ENCODE peak calls at places on chromosomes 6 and 20, in seven cellular contexts. Z, H, M, N, Q, U and E are unnamed samples. For H3K27me3, H3K36me3 and H3K4me1, the result is how much of the 10 kb centered on the place peaks cover.

GRCh38 chr20:34110025-34111013 is 1.7 kb downstream of the EIF2S2 start:
- DNase-seq in Z (no peak), H (no peak), M (no peak), N (peak), Q (no peak), U (no peak), E (no peak)

GRCh38 chr6:38584731-38585130 is 55.0 kb downstream of the BTBD9 start:
- DNase-seq in Z (no peak), H (no peak), M (no peak), N (no peak), Q (peak), U (no peak), E (no peak)

GRCh38 chr6:89611666-89612065 is 26.9 kb downstream of the LYRM2 start:
- DNase-seq in Z (no peak), H (no peak), M (no peak), N (peak), Q (peak), U (no peak), E (no peak)

GRCh38 chr20:17558154-17558940 is 11.5 kb upstream of the DSTN start:
- DNase-seq in Z (peak), H (peak), M (peak), N (peak), Q (peak), U (peak), E (no peak)

GRCh38 chr20:17859616-17860232 is 108.9 kb downstream of the SNX5 start:
- DNase-seq in Z (no peak), H (peak), M (no peak), N (no peak), Q (no peak), U (no peak), E (no peak)

GRCh38 chr6:4607026-4607704 is 169.0 kb upstream of the CDYL start:
- DNase-seq in Z (peak), H (no peak), M (peak), N (peak), Q (peak), U (no peak), E (no peak)

GRCh38 chr6:140487586-140487985 is 1113.1 kb upstream of the CITED2 start:
- DNase-seq in Z (no peak), H (no peak), M (no peak), N (no peak), Q (no peak), U (no peak), E (no peak)

GRCh38 chr6:56772737-56773184 is 130.1 kb upstream of the DST start:
- DNase-seq in Z (no peak), H (peak), M (no peak), N (peak), Q (peak), U (no peak), E (no peak)

GRCh38 chr6:71383891-71384489 is 95.4 kb downstream of the OGFRL1 start:
- DNase-seq in Z (peak), H (peak), M (no peak), N (peak), Q (no peak), U (no peak), E (no peak)

GRCh38 chr6:84581494-84582259 is 182.7 kb downstream of the TBX18 start:
- DNase-seq in Z (no peak), H (no peak), M (no peak), N (peak), Q (peak), U (no peak), E (no peak)

GRCh38 chr20:33124261-33124660 is 43.7 kb upstream of the BPIFA2 start:
- DNase-seq in Z (no peak), H (no peak), M (no peak), N (no peak), Q (no peak), U (no peak), E (no peak)

GRCh38 chr6:80939480-80939879 is 813.0 kb downstream of the TENT5A start:
- DNase-seq in Z (no peak), H (no peak), M (no peak), N (no peak), Q (no peak), U (no peak), E (no peak)

GRCh38 chr20:53738945-53739798 is 145.5 kb upstream of the ZNF217 start:
- DNase-seq in Z (no peak), H (no peak), M (no peak), N (no peak), Q (peak), U (no peak), E (no peak)

GRCh38 chr6:351867-352289 is 39.7 kb upstream of the IRF4 start:
- DNase-seq in Z (no peak), H (peak), M (no peak), N (no peak), Q (no peak), U (no peak), E (no peak)

GRCh38 chr20:9147553-9148024 is 78.7 kb downstream of the PLCB4 start:
- DNase-seq in Z (no peak), H (no peak), M (no peak), N (peak), Q (peak), U (no peak), E (no peak)

GRCh38 chr20:59676126-59676876 is 72.0 kb downstream of the PHACTR3 start:
- DNase-seq in Z (no peak), H (no peak), M (no peak), N (no peak), Q (no peak), U (no peak), E (no peak)

GRCh38 chr6:18281564-18281963 is 17.2 kb upstream of the DEK start:
- DNase-seq in Z (no peak), H (no peak), M (no peak), N (no peak), Q (no peak), U (no peak), E (no peak)
- H3K27me3 ChIP-seq in Z (under half), H (under half), M (under half), N (under half), Q (under half), U (under half), E (under half)

DNA sequence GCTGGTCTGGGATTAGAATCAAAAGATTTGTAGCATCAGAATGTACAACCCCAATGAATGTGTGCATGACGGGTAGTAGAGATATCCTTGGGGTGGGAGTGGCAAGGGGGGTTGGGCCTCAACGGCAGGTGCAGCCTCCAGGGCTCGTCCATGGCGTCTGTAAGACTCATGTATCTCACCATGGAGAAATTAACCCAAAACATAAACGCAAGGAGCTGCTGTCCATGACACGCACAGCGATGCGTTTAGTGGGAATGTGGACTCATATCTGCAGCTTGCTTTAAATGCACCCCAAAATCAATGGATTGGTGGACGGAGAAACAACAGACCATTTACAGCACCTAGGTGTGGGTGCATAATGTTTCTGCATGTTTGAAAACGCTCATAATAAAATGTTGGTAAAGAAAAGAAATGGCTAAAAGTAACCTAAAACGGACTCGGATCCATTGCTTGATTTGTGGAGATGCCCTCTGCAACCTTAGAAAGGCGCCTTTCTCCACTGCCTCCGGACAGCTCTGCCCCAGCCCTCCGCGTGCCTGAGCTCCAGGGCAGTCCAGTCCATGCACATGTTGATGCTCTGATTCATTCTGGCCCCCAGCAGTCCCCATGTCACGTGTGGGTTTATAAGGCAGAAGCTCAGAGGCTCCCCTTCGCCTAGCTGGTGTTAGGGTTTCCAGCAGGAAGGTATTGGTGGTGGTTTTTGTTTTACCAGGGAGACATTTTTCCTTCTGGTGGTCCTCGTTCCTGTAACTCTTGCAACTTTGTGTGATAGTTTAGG is 24.5 kb downstream of the PYGB start:
- DNase-seq in Z (no peak), H (no peak), M (no peak), N (no peak), Q (no peak), U (peak), E (no peak)
- H3K36me3 ChIP-seq in Z (under half), H (under half), M (under half), N (half or more), Q (under half), U (under half), E (under half)

DNA sequence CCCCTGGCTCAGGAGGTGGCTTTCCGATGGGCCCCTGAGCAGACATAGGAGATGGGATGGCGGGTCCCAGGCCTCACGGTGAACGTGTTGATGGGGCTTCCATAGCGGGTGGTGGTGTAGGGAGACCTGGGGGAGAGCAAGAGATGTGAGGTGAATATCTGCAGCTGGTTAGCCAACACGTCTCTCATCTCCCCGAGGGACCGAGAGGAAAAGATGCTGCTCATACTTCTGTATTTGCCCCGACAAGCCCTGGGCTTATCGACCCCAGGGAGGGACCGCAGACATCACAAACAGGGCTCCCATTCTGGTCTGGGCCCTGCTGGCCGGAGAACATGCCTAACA is 38.7 kb downstream of the C6orf132 start:
- DNase-seq in Z (no peak), H (no peak), M (no peak), N (no peak), Q (no peak), U (no peak), E (no peak)
- H3K4me1 ChIP-seq in Z (under half), H (under half), M (under half), N (under half), Q (under half), U (under half), E (under half)

GRCh38 chr20:39309458-39309857 is 347.3 kb downstream of the DHX35 start:
- DNase-seq in Z (no peak), H (no peak), M (no peak), N (no peak), Q (no peak), U (no peak), E (no peak)

GRCh38 chr20:39312107-39312506 is 350.0 kb downstream of the DHX35 start:
- DNase-seq in Z (no peak), H (no peak), M (no peak), N (no peak), Q (no peak), U (no peak), E (no peak)

DNA sequence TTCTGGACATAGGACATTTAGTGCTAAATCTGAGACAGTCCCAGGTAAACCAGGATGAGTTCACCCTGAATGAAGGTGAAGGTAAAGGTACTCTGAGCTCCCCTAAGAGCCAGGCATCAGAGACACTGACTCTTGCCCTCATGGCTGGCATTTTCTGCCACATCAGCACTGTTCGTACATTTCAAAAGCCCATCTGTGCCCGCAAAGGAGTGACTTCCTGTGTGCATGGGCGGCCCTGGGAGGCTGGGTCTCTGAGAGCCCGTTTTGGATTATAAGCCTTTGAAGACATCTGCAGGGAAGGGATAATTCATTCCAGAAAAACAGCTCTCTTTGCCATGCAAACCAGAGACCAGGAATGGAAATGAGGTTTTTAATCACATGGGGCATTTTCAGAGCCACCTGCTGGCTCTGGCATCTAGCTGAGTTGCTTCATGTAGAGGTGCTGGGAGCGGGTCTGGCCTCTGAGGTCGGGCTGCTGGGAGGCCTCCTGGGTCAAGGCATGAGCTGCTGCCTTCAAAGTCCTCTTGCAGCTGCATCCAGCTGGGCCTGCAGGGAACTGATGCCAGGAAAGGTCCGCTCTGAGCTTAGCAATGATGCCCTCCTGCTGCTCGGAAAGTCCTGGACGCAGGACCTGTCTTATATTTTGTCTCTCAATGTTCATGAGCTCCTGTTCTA is 348.4 kb downstream of the DHX35 start:
- DNase-seq in Z (no peak), H (no peak), M (no peak), N (no peak), Q (no peak), U (no peak), E (no peak)
- H3K27me3 ChIP-seq in Z (under half), H (under half), M (under half), N (under half), Q (under half), U (under half), E (under half)

GRCh38 chr6:51777631-51778030 is 309.8 kb downstream of the PKHD1 start:
- DNase-seq in Z (no peak), H (no peak), M (no peak), N (no peak), Q (no peak), U (no peak), E (no peak)
- H3K36me3 ChIP-seq in Z (under half), H (under half), M (under half), N (under half), Q (under half), U (under half), E (under half)

GRCh38 chr6:53111865-53112264 is 36.8 kb downstream of the GCM1 start:
- DNase-seq in Z (no peak), H (no peak), M (no peak), N (no peak), Q (no peak), U (no peak), E (no peak)
- H3K4me1 ChIP-seq in Z (under half), H (under half), M (under half), N (under half), Q (under half), U (under half), E (under half)

GRCh38 chr6:41741625-41742490 is 5.3 kb downstream of the PGC start:
- DNase-seq in Z (no peak), H (no peak), M (no peak), N (no peak), Q (no peak), U (no peak), E (no peak)

GRCh38 chr6:41743406-41744235 is 3.6 kb downstream of the PGC start:
- DNase-seq in Z (no peak), H (no peak), M (no peak), N (no peak), Q (no peak), U (no peak), E (no peak)

GRCh38 chr6:41737591-41738130 is 2.3 kb upstream of the TFEB start:
- DNase-seq in Z (no peak), H (no peak), M (no peak), N (no peak), Q (no peak), U (no peak), E (no peak)

GRCh38 chr6:41739041-41739440 is 3.6 kb upstream of the TFEB start:
- DNase-seq in Z (no peak), H (no peak), M (no peak), N (no peak), Q (no peak), U (no peak), E (no peak)

GRCh38 chr6:41740366-41741162 is 5.2 kb upstream of the TFEB start:
- DNase-seq in Z (no peak), H (no peak), M (no peak), N (no peak), Q (no peak), U (no peak), E (no peak)
- H3K27me3 ChIP-seq in Z (under half), H (under half), M (under half), N (under half), Q (under half), U (under half), E (under half)

GRCh38 chr6:167714166-167714565 is 112.5 kb upstream of the AFDN start:
- DNase-seq in Z (no peak), H (no peak), M (no peak), N (no peak), Q (no peak), U (no peak), E (no peak)
- H3K36me3 ChIP-seq in Z (under half), H (under half), M (under half), N (under half), Q (under half), U (under half), E (under half)

GRCh38 chr6:3343089-3343901 is 84.5 kb downstream of the PSMG4 start:
- DNase-seq in Z (no peak), H (no peak), M (no peak), N (no peak), Q (no peak), U (no peak), E (no peak)
- H3K4me1 ChIP-seq in Z (under half), H (half or more), M (under half), N (under half), Q (under half), U (under half), E (under half)

GRCh38 chr20:45742596-45742995 is 20.4 kb downstream of the SPINT4 start:
- DNase-seq in Z (no peak), H (no peak), M (no peak), N (no peak), Q (no peak), U (no peak), E (no peak)
- H3K27me3 ChIP-seq in Z (under half), H (under half), M (under half), N (under half), Q (under half), U (under half), E (under half)